ENCODE peak calls at places on chromosomes 7 and 10, in nine cellular contexts. B is astrocyte of the hippocampus; W is activated naive CD4-positive, alpha-beta T cell; S is skeletal muscle cell; L is brain microvascular endothelial cell; K is body of pancreas; Z is activated CD4-positive, alpha-beta T cell treated with anti-CD3 and anti-CD28 coated beads, Interleukin-2, amount 50 U/mL, for 24 hours; H is HEK293T; C is KG1. R is an unnamed sample.

GRCh38 chr10:14412624-14413023 is 81.9 kb upstream of the FRMD4A start:
- DNase-seq in H (no peak), B (no peak), S (no peak), W (no peak), K (no peak), C (no peak), L (no peak), Z (no peak), R (no peak)

GRCh38 chr7:74193054-74193453 is 16.8 kb upstream of the LAT2 start:
- DNase-seq in S (no peak), K (no peak), B (no peak), L (no peak), W (no peak), C (no peak), Z (no peak), H (no peak), R (no peak)

GRCh38 chr7:4406288-4407058 is 275.6 kb upstream of the FOXK1 start:
- DNase-seq in C (no peak), H (no peak), S (no peak), Z (no peak), L (no peak), K (no peak), W (no peak), B (no peak), R (peak; percentile 66)

GRCh38 chr10:133358162-133358919 is 522 bp upstream of the FUOM start:
- DNase-seq in W (no peak), K (peak; percentile 41), Z (no peak), S (no peak), B (no peak), C (no peak), H (no peak), L (no peak), R (no peak)

GRCh38 chr7:7881581-7881980 is 87.0 kb upstream of the GLCCI1 start:
- DNase-seq in C (no peak), L (no peak), Z (no peak), K (no peak), H (no peak), B (no peak), W (no peak), S (no peak), R (no peak)

GRCh38 chr7:55144955-55145342 is 126.1 kb downstream of the EGFR start:
- DNase-seq in S (no peak), Z (no peak), H (no peak), B (no peak), K (no peak), W (no peak), L (no peak), C (no peak), R (no peak)

GRCh38 chr10:50917486-50917885 is 32.1 kb upstream of the A1CF start:
- DNase-seq in C (no peak), H (no peak), K (no peak), W (no peak), B (peak; percentile 35), Z (no peak), L (peak; percentile 75), S (peak; percentile 25), R (no peak)

GRCh38 chr7:3028767-3029111 is 14.9 kb downstream of the CARD11 start:
- DNase-seq in H (no peak), K (no peak), S (no peak), L (no peak), W (no peak), B (no peak), C (no peak), Z (no peak), R (no peak)

GRCh38 chr7:22980422-22980821 is 33.5 kb downstream of the HYCC1 start:
- DNase-seq in Z (no peak), B (peak; percentile 43), W (no peak), H (no peak), C (no peak), L (no peak), S (peak; percentile 26), K (no peak), R (no peak)

GRCh38 chr7:133191787-133192186 is 61.1 kb upstream of the EXOC4 start:
- DNase-seq in L (no peak), W (no peak), C (no peak), Z (no peak), B (no peak), H (no peak), S (no peak), K (no peak), R (no peak)

GRCh38 chr7:24722386-24723177 is 34.7 kb downstream of the GSDME start:
- DNase-seq in W (no peak), L (peak; percentile 24), K (no peak), Z (no peak), S (no peak), H (peak; percentile 52), B (peak; percentile 58), C (no peak), R (no peak)

GRCh38 chr7:101436857-101437576 is 74.3 kb downstream of the COL26A1 start:
- DNase-seq in S (no peak), B (no peak), H (peak; percentile 78), K (no peak), Z (no peak), L (no peak), W (no peak), C (no peak), R (peak; percentile 42)

GRCh38 chr10:122911889-122912484 is 1.6 kb downstream of the FAM24A start:
- DNase-seq in Z (peak; percentile 16), K (peak; percentile 44), B (peak; percentile 84), S (no peak), W (peak; percentile 36), L (peak; percentile 44), C (peak; percentile 12), H (peak; percentile 76), R (peak; percentile 47)